ENCODE peak calls at places on chromosome 16, in seven cellular contexts. One of them, this sample, is unnamed.

GRCh38 chr16:69553332-69553731 is 12.4 kb upstream of the NFAT5 start:
- DNase-seq in epithelial cell of esophagus: no peak
- DNase-seq in AG20443: no peak
- DNase-seq in T-helper 1 cell: no peak
- DNase-seq in gastrocnemius medialis: no peak
- DNase-seq in NCI-H510A treated with DMSO at 0.1 percent for 48 hours: no peak
- DNase-seq in ascending aorta: no peak
- DNase-seq in this sample: no peak

GRCh38 chr16:50696575-50697420 is 3.4 kb downstream of the NOD2 start:
- DNase-seq in epithelial cell of esophagus: peak
- DNase-seq in AG20443: peak
- DNase-seq in T-helper 1 cell: peak
- DNase-seq in gastrocnemius medialis: peak
- DNase-seq in NCI-H510A treated with DMSO at 0.1 percent for 48 hours: no peak
- DNase-seq in ascending aorta: peak
- DNase-seq in this sample: peak

GRCh38 chr16:12971216-12971615 is 69.8 kb downstream of the SHISA9 start:
- DNase-seq in epithelial cell of esophagus: peak
- DNase-seq in AG20443: no peak
- DNase-seq in T-helper 1 cell: no peak
- DNase-seq in gastrocnemius medialis: no peak
- DNase-seq in NCI-H510A treated with DMSO at 0.1 percent for 48 hours: peak
- DNase-seq in ascending aorta: no peak
- DNase-seq in this sample: peak

GRCh38 chr16:87968541-87968940 is 17.3 kb downstream of the BANP start:
- DNase-seq in epithelial cell of esophagus: no peak
- DNase-seq in AG20443: no peak
- DNase-seq in T-helper 1 cell: no peak
- DNase-seq in gastrocnemius medialis: no peak
- DNase-seq in NCI-H510A treated with DMSO at 0.1 percent for 48 hours: no peak
- DNase-seq in ascending aorta: no peak
- DNase-seq in this sample: no peak

GRCh38 chr16:89534147-89534788 is 26.1 kb downstream of the SPG7 start:
- DNase-seq in epithelial cell of esophagus: peak
- DNase-seq in AG20443: no peak
- DNase-seq in T-helper 1 cell: peak
- DNase-seq in gastrocnemius medialis: peak
- DNase-seq in NCI-H510A treated with DMSO at 0.1 percent for 48 hours: no peak
- DNase-seq in ascending aorta: no peak
- DNase-seq in this sample: no peak

GRCh38 chr16:69520800-69521602 is 44.8 kb upstream of the NFAT5 start:
- DNase-seq in epithelial cell of esophagus: peak
- DNase-seq in AG20443: peak
- DNase-seq in T-helper 1 cell: no peak
- DNase-seq in gastrocnemius medialis: no peak
- DNase-seq in NCI-H510A treated with DMSO at 0.1 percent for 48 hours: no peak
- DNase-seq in ascending aorta: peak
- DNase-seq in this sample: no peak

GRCh38 chr16:87897563-87898505 is 28.5 kb upstream of the SLC7A5 start:
- DNase-seq in epithelial cell of esophagus: no peak
- DNase-seq in AG20443: no peak
- DNase-seq in T-helper 1 cell: no peak
- DNase-seq in gastrocnemius medialis: no peak
- DNase-seq in NCI-H510A treated with DMSO at 0.1 percent for 48 hours: no peak
- DNase-seq in ascending aorta: no peak
- DNase-seq in this sample: no peak

GRCh38 chr16:70481929-70482536 is 27.6 kb downstream of the FCSK start:
- DNase-seq in epithelial cell of esophagus: peak
- DNase-seq in AG20443: peak
- DNase-seq in T-helper 1 cell: no peak
- DNase-seq in gastrocnemius medialis: no peak
- DNase-seq in NCI-H510A treated with DMSO at 0.1 percent for 48 hours: no peak
- DNase-seq in ascending aorta: no peak
- DNase-seq in this sample: peak

GRCh38 chr16:89369266-89369895 is 121.0 kb downstream of the ANKRD11 start:
- DNase-seq in epithelial cell of esophagus: no peak
- DNase-seq in AG20443: no peak
- DNase-seq in T-helper 1 cell: no peak
- DNase-seq in gastrocnemius medialis: no peak
- DNase-seq in NCI-H510A treated with DMSO at 0.1 percent for 48 hours: no peak
- DNase-seq in ascending aorta: no peak
- DNase-seq in this sample: no peak

GRCh38 chr16:81814751-81815428 is 35.8 kb downstream of the PLCG2 start:
- DNase-seq in epithelial cell of esophagus: no peak
- DNase-seq in AG20443: no peak
- DNase-seq in T-helper 1 cell: no peak
- DNase-seq in gastrocnemius medialis: no peak
- DNase-seq in NCI-H510A treated with DMSO at 0.1 percent for 48 hours: no peak
- DNase-seq in ascending aorta: no peak
- DNase-seq in this sample: no peak

GRCh38 chr16:78211951-78212350 is 112.5 kb downstream of the WWOX start:
- DNase-seq in epithelial cell of esophagus: peak
- DNase-seq in AG20443: no peak
- DNase-seq in T-helper 1 cell: no peak
- DNase-seq in gastrocnemius medialis: no peak
- DNase-seq in NCI-H510A treated with DMSO at 0.1 percent for 48 hours: no peak
- DNase-seq in ascending aorta: no peak
- DNase-seq in this sample: peak

GRCh38 chr16:58582971-58583765 is 46.5 kb downstream of the CNOT1 start:
- DNase-seq in epithelial cell of esophagus: no peak
- DNase-seq in AG20443: no peak
- DNase-seq in T-helper 1 cell: no peak
- DNase-seq in gastrocnemius medialis: no peak
- DNase-seq in NCI-H510A treated with DMSO at 0.1 percent for 48 hours: no peak
- DNase-seq in ascending aorta: no peak
- DNase-seq in this sample: no peak

GRCh38 chr16:10791048-10791447 is 27.5 kb downstream of the TVP23A start:
- DNase-seq in epithelial cell of esophagus: no peak
- DNase-seq in AG20443: no peak
- DNase-seq in T-helper 1 cell: no peak
- DNase-seq in gastrocnemius medialis: no peak
- DNase-seq in NCI-H510A treated with DMSO at 0.1 percent for 48 hours: no peak
- DNase-seq in ascending aorta: no peak
- DNase-seq in this sample: no peak

GRCh38 chr16:89079434-89079833 is 14.2 kb upstream of the ACSF3 start:
- DNase-seq in epithelial cell of esophagus: no peak
- DNase-seq in AG20443: no peak
- DNase-seq in T-helper 1 cell: no peak
- DNase-seq in gastrocnemius medialis: no peak
- DNase-seq in NCI-H510A treated with DMSO at 0.1 percent for 48 hours: no peak
- DNase-seq in ascending aorta: no peak
- DNase-seq in this sample: no peak

GRCh38 chr16:46814790-46815189 is 16.2 kb downstream of the C16orf87 start:
- DNase-seq in epithelial cell of esophagus: no peak
- DNase-seq in AG20443: no peak
- DNase-seq in T-helper 1 cell: no peak
- DNase-seq in gastrocnemius medialis: no peak
- DNase-seq in NCI-H510A treated with DMSO at 0.1 percent for 48 hours: no peak
- DNase-seq in ascending aorta: no peak
- DNase-seq in this sample: no peak

GRCh38 chr16:66025751-66026150 is 340.7 kb upstream of the CDH5 start:
- DNase-seq in epithelial cell of esophagus: no peak
- DNase-seq in AG20443: no peak
- DNase-seq in T-helper 1 cell: no peak
- DNase-seq in gastrocnemius medialis: no peak
- DNase-seq in NCI-H510A treated with DMSO at 0.1 percent for 48 hours: no peak
- DNase-seq in ascending aorta: no peak
- DNase-seq in this sample: no peak

GRCh38 chr16:59249049-59249448 is 514.9 kb upstream of the GOT2 start:
- DNase-seq in epithelial cell of esophagus: no peak
- DNase-seq in AG20443: no peak
- DNase-seq in T-helper 1 cell: no peak
- DNase-seq in gastrocnemius medialis: no peak
- DNase-seq in NCI-H510A treated with DMSO at 0.1 percent for 48 hours: no peak
- DNase-seq in ascending aorta: no peak
- DNase-seq in this sample: no peak

GRCh38 chr16:63422633-63423032 is 1386.4 kb upstream of the CDH8 start:
- DNase-seq in epithelial cell of esophagus: no peak
- DNase-seq in AG20443: no peak
- DNase-seq in T-helper 1 cell: no peak
- DNase-seq in gastrocnemius medialis: no peak
- DNase-seq in NCI-H510A treated with DMSO at 0.1 percent for 48 hours: no peak
- DNase-seq in ascending aorta: no peak
- DNase-seq in this sample: no peak

GRCh38 chr16:22692916-22693646 is 120.9 kb upstream of the HS3ST2 start:
- DNase-seq in epithelial cell of esophagus: no peak
- DNase-seq in AG20443: peak
- DNase-seq in T-helper 1 cell: no peak
- DNase-seq in gastrocnemius medialis: peak
- DNase-seq in NCI-H510A treated with DMSO at 0.1 percent for 48 hours: no peak
- DNase-seq in ascending aorta: no peak
- DNase-seq in this sample: no peak

GRCh38 chr16:50121278-50121677 is 31.8 kb upstream of the TENT4B start:
- DNase-seq in epithelial cell of esophagus: no peak
- DNase-seq in AG20443: no peak
- DNase-seq in T-helper 1 cell: no peak
- DNase-seq in gastrocnemius medialis: no peak
- DNase-seq in NCI-H510A treated with DMSO at 0.1 percent for 48 hours: no peak
- DNase-seq in ascending aorta: no peak
- DNase-seq in this sample: no peak

GRCh38 chr16:73057369-73058210 is 9.7 kb upstream of the ZFHX3 start:
- DNase-seq in epithelial cell of esophagus: peak
- DNase-seq in AG20443: peak
- DNase-seq in T-helper 1 cell: no peak
- DNase-seq in gastrocnemius medialis: no peak
- DNase-seq in NCI-H510A treated with DMSO at 0.1 percent for 48 hours: no peak
- DNase-seq in ascending aorta: no peak
- DNase-seq in this sample: peak

GRCh38 chr16:72025404-72026114 is 17.0 kb downstream of the DHODH start:
- DNase-seq in epithelial cell of esophagus: no peak
- DNase-seq in AG20443: no peak
- DNase-seq in T-helper 1 cell: no peak
- DNase-seq in gastrocnemius medialis: no peak
- DNase-seq in NCI-H510A treated with DMSO at 0.1 percent for 48 hours: no peak
- DNase-seq in ascending aorta: no peak
- DNase-seq in this sample: no peak

GRCh38 chr16:80664226-80664625 is 123.4 kb downstream of the DYNLRB2 start:
- DNase-seq in epithelial cell of esophagus: no peak
- DNase-seq in AG20443: no peak
- DNase-seq in T-helper 1 cell: no peak
- DNase-seq in gastrocnemius medialis: no peak
- DNase-seq in NCI-H510A treated with DMSO at 0.1 percent for 48 hours: no peak
- DNase-seq in ascending aorta: no peak
- DNase-seq in this sample: no peak

GRCh38 chr16:80449332-80449731 is 91.5 kb upstream of the DYNLRB2 start:
- DNase-seq in epithelial cell of esophagus: peak
- DNase-seq in AG20443: no peak
- DNase-seq in T-helper 1 cell: no peak
- DNase-seq in gastrocnemius medialis: no peak
- DNase-seq in NCI-H510A treated with DMSO at 0.1 percent for 48 hours: no peak
- DNase-seq in ascending aorta: no peak
- DNase-seq in this sample: no peak

GRCh38 chr16:79076039-79076767 is 524.3 kb downstream of the MAF start:
- DNase-seq in epithelial cell of esophagus: no peak
- DNase-seq in AG20443: no peak
- DNase-seq in T-helper 1 cell: no peak
- DNase-seq in gastrocnemius medialis: no peak
- DNase-seq in NCI-H510A treated with DMSO at 0.1 percent for 48 hours: no peak
- DNase-seq in ascending aorta: no peak
- DNase-seq in this sample: no peak

GRCh38 chr16:4314532-4315184 is 1.2 kb upstream of the GLIS2 start:
- DNase-seq in epithelial cell of esophagus: peak
- DNase-seq in AG20443: no peak
- DNase-seq in T-helper 1 cell: no peak
- DNase-seq in gastrocnemius medialis: no peak
- DNase-seq in NCI-H510A treated with DMSO at 0.1 percent for 48 hours: no peak
- DNase-seq in ascending aorta: no peak
- DNase-seq in this sample: peak

GRCh38 chr16:88595921-88596320 is 25.7 kb downstream of the ZC3H18 start:
- DNase-seq in epithelial cell of esophagus: no peak
- DNase-seq in AG20443: no peak
- DNase-seq in T-helper 1 cell: no peak
- DNase-seq in gastrocnemius medialis: no peak
- DNase-seq in NCI-H510A treated with DMSO at 0.1 percent for 48 hours: no peak
- DNase-seq in ascending aorta: no peak
- DNase-seq in this sample: no peak

GRCh38 chr16:12618515-12618914 is 185.2 kb downstream of the CPPED1 start:
- DNase-seq in epithelial cell of esophagus: no peak
- DNase-seq in AG20443: no peak
- DNase-seq in T-helper 1 cell: no peak
- DNase-seq in gastrocnemius medialis: no peak
- DNase-seq in NCI-H510A treated with DMSO at 0.1 percent for 48 hours: no peak
- DNase-seq in ascending aorta: no peak
- DNase-seq in this sample: no peak

GRCh38 chr16:15701975-15702970 is 52.2 kb downstream of the NDE1 start:
- DNase-seq in epithelial cell of esophagus: no peak
- DNase-seq in AG20443: no peak
- DNase-seq in T-helper 1 cell: no peak
- DNase-seq in gastrocnemius medialis: no peak
- DNase-seq in NCI-H510A treated with DMSO at 0.1 percent for 48 hours: no peak
- DNase-seq in ascending aorta: no peak
- DNase-seq in this sample: no peak

GRCh38 chr16:46830417-46830901 is 521 bp downstream of the C16orf87 start:
- DNase-seq in epithelial cell of esophagus: peak
- DNase-seq in AG20443: peak
- DNase-seq in T-helper 1 cell: peak
- DNase-seq in gastrocnemius medialis: peak
- DNase-seq in NCI-H510A treated with DMSO at 0.1 percent for 48 hours: peak
- DNase-seq in ascending aorta: peak
- DNase-seq in this sample: no peak

GRCh38 chr16:4684030-4684715 is 9.2 kb upstream of the NUDT16L1 start:
- DNase-seq in epithelial cell of esophagus: no peak
- DNase-seq in AG20443: no peak
- DNase-seq in T-helper 1 cell: no peak
- DNase-seq in gastrocnemius medialis: no peak
- DNase-seq in NCI-H510A treated with DMSO at 0.1 percent for 48 hours: no peak
- DNase-seq in ascending aorta: no peak
- DNase-seq in this sample: no peak

GRCh38 chr16:11526921-11527320 is 59.8 kb downstream of the LITAF start:
- DNase-seq in epithelial cell of esophagus: no peak
- DNase-seq in AG20443: no peak
- DNase-seq in T-helper 1 cell: no peak
- DNase-seq in gastrocnemius medialis: no peak
- DNase-seq in NCI-H510A treated with DMSO at 0.1 percent for 48 hours: no peak
- DNase-seq in ascending aorta: no peak
- DNase-seq in this sample: no peak

GRCh38 chr16:31537362-31537921 is 9.7 kb downstream of the AHSP start:
- DNase-seq in epithelial cell of esophagus: no peak
- DNase-seq in AG20443: no peak
- DNase-seq in T-helper 1 cell: no peak
- DNase-seq in gastrocnemius medialis: no peak
- DNase-seq in NCI-H510A treated with DMSO at 0.1 percent for 48 hours: no peak
- DNase-seq in ascending aorta: no peak
- DNase-seq in this sample: no peak

GRCh38 chr16:1913327-1914083 is 4.7 kb downstream of the HS3ST6 start:
- DNase-seq in epithelial cell of esophagus: peak
- DNase-seq in AG20443: no peak
- DNase-seq in T-helper 1 cell: no peak
- DNase-seq in gastrocnemius medialis: no peak
- DNase-seq in NCI-H510A treated with DMSO at 0.1 percent for 48 hours: peak
- DNase-seq in ascending aorta: no peak
- DNase-seq in this sample: peak

This sample was measured in mammary epithelial cell.